ENCODE peak calls at places on chromosome 21, in four cellular contexts. One of them, this sample, is unnamed.

GRCh38 chr21:41670056-41670805 is 96.6 kb downstream of the RIPK4 start:
- DNase-seq in gastrocnemius medialis: no peak
- DNase-seq in tibial nerve: no peak
- DNase-seq in upper lobe of left lung: no peak
- DNase-seq in this sample: no peak

GRCh38 chr21:32562915-32563314 is 22.4 kb downstream of the TCP10L start:
- DNase-seq in gastrocnemius medialis: no peak
- DNase-seq in tibial nerve: no peak
- DNase-seq in upper lobe of left lung: no peak
- DNase-seq in this sample: no peak

GRCh38 chr21:44708213-44708865 is 3.0 kb downstream of the TSPEAR start:
- DNase-seq in gastrocnemius medialis: no peak
- DNase-seq in tibial nerve: no peak
- DNase-seq in upper lobe of left lung: no peak
- DNase-seq in this sample: no peak

GRCh38 chr21:43884861-43885370 is 19.9 kb downstream of the AGPAT3 start:
- DNase-seq in gastrocnemius medialis: no peak
- DNase-seq in tibial nerve: no peak
- DNase-seq in upper lobe of left lung: peak; percentile 52
- DNase-seq in this sample: peak; percentile 59

GRCh38 chr21:35202431-35202830 is 153.3 kb upstream of the RUNX1 start:
- DNase-seq in gastrocnemius medialis: no peak
- DNase-seq in tibial nerve: no peak
- DNase-seq in upper lobe of left lung: no peak
- DNase-seq in this sample: no peak

GRCh38 chr21:46109251-46110221 is 11.6 kb downstream of the COL6A2 start:
- DNase-seq in gastrocnemius medialis: peak; percentile 1
- DNase-seq in tibial nerve: no peak
- DNase-seq in upper lobe of left lung: peak; percentile 58
- DNase-seq in this sample: peak; percentile 48

GRCh38 chr21:45739218-45740087 is 95.9 kb downstream of the PCBP3 start:
- DNase-seq in gastrocnemius medialis: no peak
- DNase-seq in tibial nerve: no peak
- DNase-seq in upper lobe of left lung: no peak
- DNase-seq in this sample: no peak

GRCh38 chr21:42747267-42747701 is 93.9 kb downstream of the PDE9A start:
- DNase-seq in gastrocnemius medialis: no peak
- DNase-seq in tibial nerve: no peak
- DNase-seq in upper lobe of left lung: no peak
- DNase-seq in this sample: no peak

GRCh38 chr21:40546657-40547056 is 300.3 kb downstream of the DSCAM start:
- DNase-seq in gastrocnemius medialis: no peak
- DNase-seq in tibial nerve: peak; percentile 18
- DNase-seq in upper lobe of left lung: no peak
- DNase-seq in this sample: no peak

GRCh38 chr21:44285547-44285992 is at the start of gene AIRE:
- DNase-seq in gastrocnemius medialis: no peak
- DNase-seq in tibial nerve: no peak
- DNase-seq in upper lobe of left lung: peak; percentile 84
- DNase-seq in this sample: peak; percentile 28

GRCh38 chr21:46160563-46161179 is 5.3 kb upstream of the FTCD start:
- DNase-seq in gastrocnemius medialis: no peak
- DNase-seq in tibial nerve: no peak
- DNase-seq in upper lobe of left lung: peak; percentile 74
- DNase-seq in this sample: peak; percentile 10

GRCh38 chr21:26070822-26071425 is 99.6 kb downstream of the APP start:
- DNase-seq in gastrocnemius medialis: peak; percentile 16
- DNase-seq in tibial nerve: peak; percentile 37
- DNase-seq in upper lobe of left lung: no peak
- DNase-seq in this sample: peak; percentile 33

GRCh38 chr21:46000731-46001641 is 19.4 kb downstream of the COL6A1 start:
- DNase-seq in gastrocnemius medialis: no peak
- DNase-seq in tibial nerve: no peak
- DNase-seq in upper lobe of left lung: peak; percentile 73
- DNase-seq in this sample: peak; percentile 19

GRCh38 chr21:32403201-32403701 is 9.3 kb upstream of the EVA1C start:
- DNase-seq in gastrocnemius medialis: no peak
- DNase-seq in tibial nerve: peak; percentile 92
- DNase-seq in upper lobe of left lung: no peak
- DNase-seq in this sample: no peak

GRCh38 chr21:25862596-25862995 is 127.8 kb downstream of the GABPA start:
- DNase-seq in gastrocnemius medialis: no peak
- DNase-seq in tibial nerve: no peak
- DNase-seq in upper lobe of left lung: no peak
- DNase-seq in this sample: no peak

GRCh38 chr21:43667191-43667904 is 8.0 kb downstream of the RRP1B start:
- DNase-seq in gastrocnemius medialis: no peak
- DNase-seq in tibial nerve: no peak
- DNase-seq in upper lobe of left lung: no peak
- DNase-seq in this sample: no peak

GRCh38 chr21:34276711-34277425 is 86.9 kb upstream of the KCNE2 start:
- DNase-seq in gastrocnemius medialis: no peak
- DNase-seq in tibial nerve: no peak
- DNase-seq in upper lobe of left lung: no peak
- DNase-seq in this sample: no peak

GRCh38 chr21:45455321-45456013 is 50.5 kb downstream of the COL18A1 start:
- DNase-seq in gastrocnemius medialis: no peak
- DNase-seq in tibial nerve: no peak
- DNase-seq in upper lobe of left lung: peak; percentile 86
- DNase-seq in this sample: peak; percentile 32

GRCh38 chr21:45858180-45858579 is 123.4 kb upstream of the COL6A1 start:
- DNase-seq in gastrocnemius medialis: no peak
- DNase-seq in tibial nerve: no peak
- DNase-seq in upper lobe of left lung: no peak
- DNase-seq in this sample: no peak

GRCh38 chr21:43361127-43361492 is 65.8 kb downstream of the SIK1 start:
- DNase-seq in gastrocnemius medialis: peak; percentile 47
- DNase-seq in tibial nerve: no peak
- DNase-seq in upper lobe of left lung: peak; percentile 70
- DNase-seq in this sample: peak; percentile 61

GRCh38 chr21:42308161-42308913 is 6.9 kb downstream of the TFF3 start:
- DNase-seq in gastrocnemius medialis: no peak
- DNase-seq in tibial nerve: no peak
- DNase-seq in upper lobe of left lung: peak; percentile 20
- DNase-seq in this sample: no peak

GRCh38 chr21:31115249-31115648 is 77.0 kb upstream of the KRTAP19-8 start:
- DNase-seq in gastrocnemius medialis: no peak
- DNase-seq in tibial nerve: no peak
- DNase-seq in upper lobe of left lung: no peak
- DNase-seq in this sample: no peak

GRCh38 chr21:43864313-43864805 is 664 bp upstream of the AGPAT3 start:
- DNase-seq in gastrocnemius medialis: no peak
- DNase-seq in tibial nerve: no peak
- DNase-seq in upper lobe of left lung: peak; percentile 92
- DNase-seq in this sample: peak; percentile 75

GRCh38 chr21:42400525-42400924 is 3.2 kb upstream of the UBASH3A start:
- DNase-seq in gastrocnemius medialis: no peak
- DNase-seq in tibial nerve: no peak
- DNase-seq in upper lobe of left lung: no peak
- DNase-seq in this sample: no peak

GRCh38 chr21:26818911-26819310 is 26.3 kb downstream of the ADAMTS1 start:
- DNase-seq in gastrocnemius medialis: no peak
- DNase-seq in tibial nerve: no peak
- DNase-seq in upper lobe of left lung: no peak
- DNase-seq in this sample: no peak

GRCh38 chr21:42922918-42923317 is 2.5 kb downstream of the ERVH48-1 start:
- DNase-seq in gastrocnemius medialis: no peak
- DNase-seq in tibial nerve: no peak
- DNase-seq in upper lobe of left lung: peak; percentile 70
- DNase-seq in this sample: no peak

GRCh38 chr21:45607922-45608295 is 35.6 kb upstream of the PCBP3 start:
- DNase-seq in gastrocnemius medialis: no peak
- DNase-seq in tibial nerve: no peak
- DNase-seq in upper lobe of left lung: peak; percentile 70
- DNase-seq in this sample: no peak

GRCh38 chr21:32611471-32611997 is 643 bp downstream of the CFAP298 start:
- DNase-seq in gastrocnemius medialis: no peak
- DNase-seq in tibial nerve: no peak
- DNase-seq in upper lobe of left lung: peak; percentile 83
- DNase-seq in this sample: no peak

GRCh38 chr21:45845790-45846130 is 135.8 kb upstream of the COL6A1 start:
- DNase-seq in gastrocnemius medialis: no peak
- DNase-seq in tibial nerve: no peak
- DNase-seq in upper lobe of left lung: no peak
- DNase-seq in this sample: no peak

GRCh38 chr21:40863839-40864238 is 16.9 kb upstream of the DSCAM start:
- DNase-seq in gastrocnemius medialis: no peak
- DNase-seq in tibial nerve: no peak
- DNase-seq in upper lobe of left lung: no peak
- DNase-seq in this sample: no peak

GRCh38 chr21:41852929-41853320 is 26.2 kb downstream of the PRDM15 start:
- DNase-seq in gastrocnemius medialis: no peak
- DNase-seq in tibial nerve: no peak
- DNase-seq in upper lobe of left lung: no peak
- DNase-seq in this sample: no peak

GRCh38 chr21:45421846-45422775 is 17.1 kb downstream of the COL18A1 start:
- DNase-seq in gastrocnemius medialis: no peak
- DNase-seq in tibial nerve: no peak
- DNase-seq in upper lobe of left lung: peak; percentile 76
- DNase-seq in this sample: peak; percentile 37

GRCh38 chr21:45019887-45020537 is 54.4 kb upstream of the ADARB1 start:
- DNase-seq in gastrocnemius medialis: no peak
- DNase-seq in tibial nerve: no peak
- DNase-seq in upper lobe of left lung: peak; percentile 51
- DNase-seq in this sample: peak; percentile 51

GRCh38 chr21:42234026-42234425 is 15.1 kb downstream of the ABCG1 start:
- DNase-seq in gastrocnemius medialis: no peak
- DNase-seq in tibial nerve: no peak
- DNase-seq in upper lobe of left lung: no peak
- DNase-seq in this sample: peak; percentile 41

DNA sequence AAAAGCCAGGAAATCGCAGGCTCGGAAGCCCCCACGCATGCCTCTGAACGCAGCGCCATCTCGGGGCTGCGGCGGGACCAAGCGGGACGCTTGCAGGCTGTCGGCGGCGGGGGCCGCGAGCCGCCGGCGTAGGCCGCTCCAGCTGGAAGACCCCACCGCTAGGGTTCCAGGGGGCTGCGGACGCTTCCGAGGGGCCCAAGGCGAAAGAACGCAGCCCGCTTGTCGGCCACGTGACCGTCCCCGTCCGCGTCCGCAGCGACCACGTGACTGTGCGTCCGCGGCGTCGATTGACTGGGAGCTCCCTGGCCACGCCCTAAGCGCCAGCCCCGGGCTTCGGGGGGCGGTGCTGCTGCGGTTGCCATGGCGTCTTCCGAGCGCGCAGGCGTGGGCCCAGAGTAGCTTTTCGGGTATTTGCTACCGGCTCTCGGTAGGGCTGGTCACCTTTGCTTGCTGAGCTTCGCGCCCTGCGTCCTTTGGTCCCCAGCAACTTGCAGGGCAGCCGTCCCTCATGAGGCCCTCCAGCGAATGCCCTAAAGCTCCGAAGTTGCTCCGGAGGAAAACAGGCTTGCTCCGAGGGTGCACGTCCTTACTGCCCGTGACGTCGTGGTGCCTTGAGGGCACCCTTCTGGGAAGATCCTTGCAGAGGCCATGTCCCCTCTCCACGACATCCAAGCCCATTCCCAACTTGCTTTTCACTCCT is 197.2 kb downstream of the DYRK1A start:
- DNase-seq in gastrocnemius medialis: peak; percentile 92
- DNase-seq in tibial nerve: peak; percentile 81
- DNase-seq in upper lobe of left lung: peak; percentile 97
- DNase-seq in this sample: peak; percentile 94
- TF ChIP-seq CTCF in gastrocnemius medialis: peak; percentile 54
- TF ChIP-seq CTCF in tibial nerve: peak; percentile 64
- TF ChIP-seq CTCF in upper lobe of left lung: peak; percentile 52
- TF ChIP-seq CTCF in this sample: peak; percentile 52

DNA sequence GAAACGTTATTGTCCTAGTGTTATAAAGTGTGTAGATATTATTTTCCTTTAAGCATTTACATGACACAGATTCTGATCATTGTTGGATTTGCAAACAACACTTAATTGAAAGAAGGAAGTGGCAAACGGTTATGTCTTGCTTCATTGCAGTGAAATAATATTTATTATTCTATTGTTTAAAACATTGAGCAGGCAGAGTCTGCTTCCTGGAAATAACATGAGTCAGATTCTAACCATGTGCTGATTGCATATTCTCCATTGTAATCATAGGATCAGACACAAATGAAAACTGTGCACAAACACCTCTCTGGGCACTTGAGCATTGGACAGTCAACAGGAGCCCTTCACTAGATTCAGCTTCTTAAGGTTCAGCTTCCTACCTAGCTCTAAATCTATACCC is 46.8 kb upstream of the USP25 start:
- DNase-seq in gastrocnemius medialis: no peak
- DNase-seq in tibial nerve: no peak
- DNase-seq in upper lobe of left lung: no peak
- DNase-seq in this sample: no peak
- H3K27me3 ChIP-seq in gastrocnemius medialis: no peaks in the 10 kb centered on the region
- H3K27me3 ChIP-seq in tibial nerve: no peaks in the 10 kb centered on the region
- H3K27me3 ChIP-seq in upper lobe of left lung: no peaks in the 10 kb centered on the region
- H3K27me3 ChIP-seq in this sample: no peaks in the 10 kb centered on the region

GRCh38 chr21:29232601-29233541 is 65.9 kb upstream of the BACH1 start:
- DNase-seq in gastrocnemius medialis: no peak
- DNase-seq in tibial nerve: no peak
- DNase-seq in upper lobe of left lung: no peak
- DNase-seq in this sample: no peak
- TF ChIP-seq CTCF in gastrocnemius medialis: no peak
- TF ChIP-seq CTCF in tibial nerve: no peak
- TF ChIP-seq CTCF in upper lobe of left lung: no peak
- TF ChIP-seq CTCF in this sample: no peak

DNA sequence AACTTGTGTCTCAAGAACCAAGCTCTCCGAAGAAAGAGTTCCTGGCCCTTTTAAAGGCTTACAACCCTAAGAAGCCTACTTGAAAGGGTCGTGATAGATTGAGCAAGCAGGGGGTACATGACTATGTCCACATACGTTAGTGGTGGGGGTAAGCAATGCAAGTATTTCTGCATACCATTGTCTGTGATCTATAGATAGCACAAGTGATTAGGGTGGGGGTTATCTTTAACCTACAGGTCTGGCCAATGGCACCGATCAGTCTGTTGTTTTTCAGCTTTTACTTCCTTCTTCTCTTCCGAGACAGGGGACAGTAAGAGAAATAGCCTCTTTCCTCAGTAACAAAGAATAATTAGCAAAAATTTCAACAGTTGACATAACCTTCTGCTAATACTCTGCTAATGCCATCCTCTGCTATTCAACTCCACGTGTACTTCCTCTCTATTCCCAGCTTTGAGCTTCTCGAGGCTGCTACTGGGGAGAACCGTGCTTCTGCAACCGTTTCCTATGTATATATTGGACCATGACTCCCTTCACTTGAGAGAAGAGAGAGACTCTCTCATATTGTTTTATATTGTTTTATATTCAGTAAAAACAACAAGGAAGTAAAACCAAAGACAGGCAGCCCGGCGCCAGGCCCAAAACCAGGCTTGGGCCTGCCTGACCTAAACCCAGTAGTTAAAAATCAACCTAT is 727.7 kb upstream of the NCAM2 start:
- DNase-seq in gastrocnemius medialis: no peak
- DNase-seq in tibial nerve: no peak
- DNase-seq in upper lobe of left lung: peak; percentile 2
- DNase-seq in this sample: no peak
- H3K27me3 ChIP-seq in gastrocnemius medialis: no peaks in the 10 kb centered on the region
- H3K27me3 ChIP-seq in tibial nerve: no peaks in the 10 kb centered on the region
- H3K27me3 ChIP-seq in upper lobe of left lung: no peaks in the 10 kb centered on the region
- H3K27me3 ChIP-seq in this sample: no peaks in the 10 kb centered on the region